ENCODE peak calls at places on chromosomes 3 and 15, in four cellular contexts. F is memory B cell; N is transverse colon; O is activated T-cell treated with anti-CD3 and anti-CD28 coated beads, Interleukin-2, amount 50 U/mL, for 72 hours. H is an unnamed sample.

GRCh38 chr15:62389887-62390792 is 225.1 kb upstream of the C2CD4B start:
- DNase-seq in F (peak), N (peak), O (peak), H (peak)

GRCh38 chr3:184800349-184800748 is 11.6 kb upstream of the VPS8 start:
- DNase-seq in F (no peak), N (peak), O (no peak), H (no peak)

GRCh38 chr15:81276967-81277366 is 47.0 kb downstream of the STARD5 start:
- DNase-seq in F (no peak), N (no peak), O (no peak), H (no peak)

GRCh38 chr3:105868450-105868744 is 415 bp downstream of the CBLB start:
- DNase-seq in F (no peak), N (peak), O (peak), H (peak)

GRCh38 chr3:159803444-159803843 is 185.2 kb upstream of the IL12A start:
- DNase-seq in F (no peak), N (no peak), O (no peak), H (no peak)

GRCh38 chr15:90049030-90049429 is 47.9 kb downstream of the ZNF710 start:
- DNase-seq in F (no peak), N (no peak), O (no peak), H (no peak)

GRCh38 chr3:197746801-197747237 is 2.9 kb upstream of the FYTTD1 start:
- DNase-seq in F (no peak), N (no peak), O (no peak), H (no peak)

GRCh38 chr3:185555948-185556347 is 3.6 kb upstream of the LIPH start:
- DNase-seq in F (no peak), N (no peak), O (no peak), H (no peak)

GRCh38 chr15:51382787-51383186 is 41.3 kb downstream of the GLDN start:
- DNase-seq in F (no peak), N (no peak), O (no peak), H (peak)

GRCh38 chr3:85483986-85484385 is 525.2 kb downstream of the CADM2 start:
- DNase-seq in F (no peak), N (no peak), O (no peak), H (no peak)

GRCh38 chr3:45978348-45978747 is 17.3 kb downstream of the FYCO1 start:
- DNase-seq in F (no peak), N (peak), O (peak), H (no peak)

GRCh38 chr15:24848050-24848449 is 106.7 kb upstream of the SNRPN start:
- DNase-seq in F (no peak), N (no peak), O (no peak), H (no peak)

GRCh38 chr3:189863031-189863430 is 231.8 kb downstream of the TP63 start:
- DNase-seq in F (no peak), N (no peak), O (no peak), H (no peak)

GRCh38 chr15:89749059-89749458 is 2.0 kb downstream of the MESP1 start:
- DNase-seq in F (no peak), N (peak), O (no peak), H (no peak)

GRCh38 chr15:40320931-40321371 is 2.5 kb upstream of the INAFM2 start:
- DNase-seq in F (peak), N (peak), O (peak), H (peak)

GRCh38 chr3:9617736-9618135 is 31.6 kb upstream of the MTMR14 start:
- DNase-seq in F (no peak), N (no peak), O (no peak), H (no peak)

GRCh38 chr3:177410734-177411133 is 213.5 kb upstream of the TBL1XR1 start:
- DNase-seq in F (no peak), N (peak), O (no peak), H (no peak)

GRCh38 chr3:193842029-193842782 is 249.2 kb downstream of the OPA1 start:
- DNase-seq in F (peak), N (peak), O (no peak), H (peak)

GRCh38 chr3:88013592-88013991 is 45.2 kb downstream of the CGGBP1 start:
- DNase-seq in F (no peak), N (no peak), O (no peak), H (no peak)

GRCh38 chr15:67914537-67915373 is 74.9 kb upstream of the RNU6-1 start:
- DNase-seq in F (no peak), N (peak), O (no peak), H (no peak)

GRCh38 chr3:135310317-135310716 is 515.3 kb downstream of the EPHB1 start:
- DNase-seq in F (no peak), N (no peak), O (no peak), H (no peak)

GRCh38 chr3:38000242-38000916 is 9.8 kb downstream of the VILL start:
- DNase-seq in F (no peak), N (no peak), O (no peak), H (no peak)

GRCh38 chr15:39919740-39920509 is at the start of gene GPR176:
- DNase-seq in F (peak), N (peak), O (peak), H (peak)

H was measured in GM20000.